ENCODE peak calls at places on chromosomes 5 and 9, in six cellular contexts. P is tibial nerve, J is foreskin fibroblast, C is GM06990, A is cardiac muscle cell, K is Peyer's patch. L is an unnamed sample.

GRCh38 chr5:180830253-180831138 is 27.9 kb upstream of the MGAT1 start:
- DNase-seq in A (no peak), C (no peak), K (peak; percentile 77), P (peak; percentile 41), J (no peak), L (no peak)

GRCh38 chr5:132476853-132477729 is 13.5 kb downstream of the IRF1 start:
- DNase-seq in K (no peak), J (no peak), A (no peak), C (no peak), P (no peak), L (no peak)

GRCh38 chr9:102069969-102070368 is 331.5 kb upstream of the GRIN3A start:
- DNase-seq in J (no peak), K (no peak), P (no peak), C (no peak), A (no peak), L (no peak)

GRCh38 chr9:19471737-19472648 is 63.2 kb downstream of the ACER2 start:
- DNase-seq in A (peak; percentile 76), C (peak; percentile 27), P (no peak), K (peak; percentile 43), J (peak; percentile 69), L (no peak)

GRCh38 chr5:45408067-45408466 is 288.1 kb downstream of the HCN1 start:
- DNase-seq in C (no peak), A (no peak), P (no peak), J (no peak), K (no peak), L (no peak)

GRCh38 chr5:15003511-15003920 is 131.9 kb upstream of the ANKH start:
- DNase-seq in P (peak; percentile 47), A (peak; percentile 86), K (peak; percentile 40), C (no peak), J (peak; percentile 88), L (no peak)

GRCh38 chr5:143550985-143551630 is 147.6 kb upstream of the NR3C1 start:
- DNase-seq in K (no peak), A (no peak), P (no peak), C (no peak), J (peak; percentile 56), L (no peak)

GRCh38 chr5:157108961-157109360 is at the start of gene HAVCR2:
- DNase-seq in J (no peak), A (no peak), C (peak; percentile 69), P (no peak), K (peak; percentile 75), L (no peak)

GRCh38 chr5:57761513-57761912 is 278.9 kb upstream of the ACTBL2 start:
- DNase-seq in A (no peak), P (no peak), J (no peak), C (no peak), K (no peak), L (no peak)

GRCh38 chr9:81389569-81389993 is 299.8 kb downstream of the TLE1 start:
- DNase-seq in J (peak; percentile 97), C (no peak), K (no peak), P (no peak), A (no peak), L (no peak)

GRCh38 chr5:178590924-178591423 is 781 bp upstream of the COL23A1 start:
- DNase-seq in K (no peak), A (no peak), P (no peak), J (peak; percentile 47), C (no peak), L (no peak)
- TF ChIP-seq CTCF in K (no peak), A (peak; percentile 19), P (peak; percentile 5), J (no peak), C (no peak), L (peak; percentile 2)

DNA sequence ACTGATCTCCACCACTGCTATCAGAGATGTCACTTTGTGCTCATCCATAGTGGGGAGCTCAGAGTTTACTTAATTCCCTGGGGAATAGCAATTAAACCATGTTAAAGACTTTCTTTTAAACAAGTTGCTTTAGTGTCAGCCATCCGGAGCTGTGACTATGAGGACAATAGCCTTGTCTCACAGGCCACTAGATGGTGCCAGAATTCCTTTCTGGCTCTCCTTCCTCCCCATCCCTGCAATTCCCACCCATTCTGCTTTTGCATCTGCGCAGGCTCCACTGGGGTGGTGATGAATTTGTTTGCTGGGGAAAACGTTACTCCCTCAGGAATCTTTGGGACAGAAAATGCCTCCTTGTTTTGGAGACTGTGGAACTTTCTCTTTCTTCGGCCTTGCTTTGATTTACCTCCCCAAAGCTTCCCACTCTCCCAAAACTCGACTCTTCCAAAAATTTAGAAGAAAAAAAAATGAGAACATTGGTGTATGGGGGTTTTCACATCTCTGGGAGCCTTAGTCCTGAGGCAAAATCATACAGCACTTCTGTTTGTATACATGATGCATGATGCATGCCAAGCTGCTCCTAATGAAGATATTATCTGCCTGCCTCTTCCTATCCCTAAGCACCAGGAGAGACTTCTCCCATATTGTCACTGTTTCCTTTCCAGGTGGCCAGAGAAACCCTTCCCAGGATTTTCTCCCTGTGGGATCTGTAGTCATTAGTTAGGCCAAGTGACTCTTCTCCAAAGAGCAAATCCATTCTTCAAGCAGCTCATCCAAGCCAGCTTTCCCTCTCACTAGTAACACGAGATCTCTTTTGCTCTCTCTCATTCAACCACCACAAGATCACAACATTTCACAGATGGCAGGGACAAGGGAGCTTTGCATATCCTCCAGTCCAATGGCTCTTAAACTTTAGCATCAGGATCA is 466.1 kb downstream of the TLR4 start:
- DNase-seq in P (no peak), J (peak; percentile 2), A (peak; percentile 66), K (no peak), C (no peak), L (no peak)
- TF ChIP-seq CTCF in P (peak; percentile 15), J (peak; percentile 41), A (peak; percentile 36), K (peak; percentile 65), C (peak; percentile 74), L (peak; percentile 69)

DNA sequence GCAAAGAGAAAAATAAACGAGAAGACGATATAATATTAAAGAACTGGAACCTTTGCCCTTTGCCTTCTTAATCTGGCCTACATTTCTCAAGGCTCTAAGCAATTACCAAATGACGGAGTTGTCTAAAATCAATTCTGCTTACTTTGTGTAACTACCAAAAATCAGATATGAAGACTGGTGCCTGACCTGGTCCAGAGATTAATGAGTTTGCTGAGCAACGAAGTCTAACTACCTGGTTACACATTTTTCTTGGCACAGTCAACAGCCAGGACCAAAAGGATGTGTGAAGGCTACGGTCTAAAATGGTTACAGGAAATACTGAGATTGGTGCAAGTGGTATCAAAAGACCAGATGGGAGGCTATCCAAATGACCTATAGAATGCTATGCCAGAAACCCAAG is 17.8 kb upstream of the IFNE start:
- DNase-seq in P (no peak), C (no peak), J (no peak), A (no peak), K (no peak), L (no peak)
- TF ChIP-seq CTCF in P (no peak), C (no peak), J (no peak), A (no peak), K (no peak), L (no peak)

GRCh38 chr9:138015021-138015829 is 137.6 kb downstream of the CACNA1B start:
- DNase-seq in J (no peak), C (no peak), K (no peak), P (no peak), A (no peak), L (no peak)
- TF ChIP-seq CTCF in J (no peak), C (no peak), K (no peak), P (no peak), A (no peak), L (no peak)

DNA sequence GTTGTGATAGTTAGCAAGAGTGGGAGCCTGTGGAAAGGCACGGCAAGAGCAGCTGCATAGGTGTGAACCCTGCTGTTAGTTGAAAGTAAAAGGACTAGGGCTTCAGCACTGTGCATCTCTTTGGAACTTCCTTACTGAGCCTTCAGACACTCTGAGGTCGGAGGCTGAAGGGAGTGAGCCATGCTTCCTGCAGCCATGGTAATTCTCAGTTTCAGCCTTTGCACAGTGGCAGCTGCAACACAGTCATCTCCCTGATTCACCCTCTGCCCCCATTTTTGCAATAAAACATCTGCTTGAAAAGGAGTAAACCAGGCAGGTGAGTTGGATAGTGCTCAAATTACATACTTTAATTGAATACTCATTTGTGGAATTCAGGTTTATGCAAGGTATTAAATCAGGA is 6.5 kb upstream of the TLE4 start:
- DNase-seq in J (peak; percentile 78), P (no peak), A (no peak), C (peak; percentile 42), K (no peak), L (no peak)
- TF ChIP-seq CTCF in J (no peak), P (no peak), A (no peak), C (no peak), K (no peak), L (no peak)

GRCh38 chr9:4549751-4550295 is 59.6 kb downstream of the SLC1A1 start:
- DNase-seq in C (no peak), A (no peak), K (no peak), P (no peak), J (peak; percentile 42), L (no peak)

GRCh38 chr9:4553951-4554381 is 63.7 kb downstream of the SLC1A1 start:
- DNase-seq in J (peak; percentile 60), K (no peak), A (no peak), C (no peak), P (no peak), L (no peak)

GRCh38 chr9:4550777-4551476 is 60.7 kb downstream of the SLC1A1 start:
- DNase-seq in K (no peak), C (no peak), J (peak; percentile 38), A (no peak), P (no peak), L (no peak)

GRCh38 chr9:4547016-4547415 is 56.7 kb downstream of the SLC1A1 start:
- DNase-seq in P (no peak), J (peak; percentile 54), K (no peak), C (no peak), A (no peak), L (no peak)

DNA sequence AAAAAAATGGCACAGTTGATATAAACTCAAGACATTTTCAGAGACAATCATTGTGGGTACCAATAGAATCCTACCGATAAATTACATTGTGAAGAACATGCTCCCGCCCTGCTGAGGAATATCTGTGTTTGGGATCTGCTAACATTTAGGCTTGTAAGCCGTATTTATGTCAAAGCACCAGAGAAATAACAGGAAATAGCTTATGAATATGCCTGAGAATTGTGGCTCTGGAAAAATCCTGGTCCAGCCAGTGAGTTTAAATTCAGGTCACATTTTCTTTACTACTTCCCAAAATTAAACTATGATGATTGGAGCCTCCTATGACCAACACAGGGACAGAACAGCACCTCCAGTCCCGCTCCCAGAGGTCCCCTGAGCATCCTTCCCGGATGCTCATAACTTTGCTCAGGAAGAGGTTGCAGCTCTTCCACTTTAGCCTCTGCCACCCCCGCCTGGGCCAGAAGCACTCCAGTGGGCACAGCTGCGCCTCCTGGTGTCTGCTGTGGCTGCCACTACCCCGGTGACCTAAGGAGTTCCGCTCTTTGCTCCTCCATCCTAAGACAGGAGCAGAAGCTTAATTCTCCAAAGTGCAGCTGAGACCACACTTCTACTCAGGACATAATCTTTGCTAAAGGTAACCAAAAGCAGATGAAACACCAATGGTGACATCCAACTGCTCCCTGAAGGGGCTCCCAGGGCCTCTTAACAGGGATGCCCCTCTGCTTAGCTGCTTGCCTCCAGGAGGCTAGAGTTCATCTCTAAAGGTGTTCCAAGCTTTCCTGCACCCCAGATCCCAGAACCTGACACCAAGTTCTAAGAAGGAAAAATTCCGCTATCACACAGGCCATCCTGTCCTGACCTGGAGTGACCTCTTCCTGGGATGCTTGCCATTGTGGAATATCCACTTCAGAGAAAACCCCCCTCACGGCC is 58.8 kb downstream of the SLC1A1 start:
- DNase-seq in A (peak; percentile 47), C (peak; percentile 26), K (no peak), J (no peak), P (no peak), L (no peak)
- TF ChIP-seq CTCF in A (peak; percentile 36), C (peak; percentile 88), K (peak; percentile 31), J (peak; percentile 20), P (no peak), L (peak; percentile 32)

GRCh38 chr9:12290166-12290869 is 402.9 kb upstream of the TYRP1 start:
- DNase-seq in P (no peak), J (no peak), K (no peak), C (no peak), A (no peak), L (no peak)
- TF ChIP-seq CTCF in P (no peak), J (no peak), K (no peak), C (no peak), A (no peak), L (no peak)

L was measured in osteocyte.